ENCODE peak calls at places on chromosomes 13 and 19, in seven cellular contexts. E is gastrocnemius medialis; O is kidney epithelial cell; T is GM18507; M is naive thymus-derived CD8-positive, alpha-beta T cell; F is M059J; Z is stimulated activated CD4-positive, alpha-beta T cell treated with anti-CD3 and anti-CD28 coated beads, Interleukin-15, amount 100 ng/mL, for 24 hours. Q is an unnamed sample.

GRCh38 chr19:33406521-33407139 is 33.1 kb downstream of the CEBPG start:
- DNase-seq in O (no peak), E (peak), T (peak), M (peak), Z (peak), F (peak), Q (no peak)

GRCh38 chr19:7395793-7396192 is 47.1 kb downstream of the ARHGEF18 start:
- DNase-seq in Z (no peak), F (peak), M (no peak), E (no peak), T (no peak), O (no peak), Q (no peak)

GRCh38 chr19:42436006-42436405 is 6.7 kb downstream of the CXCL17 start:
- DNase-seq in M (no peak), E (no peak), O (no peak), Z (no peak), T (no peak), F (no peak), Q (no peak)

GRCh38 chr13:50592412-50593145 is 250.9 kb downstream of the DLEU7 start:
- DNase-seq in Z (no peak), M (no peak), O (peak), T (no peak), E (no peak), F (peak), Q (peak)

GRCh38 chr13:21014666-21015170 is 46.7 kb downstream of the LATS2 start:
- DNase-seq in Z (no peak), F (peak), O (peak), E (peak), T (no peak), M (no peak), Q (no peak)

GRCh38 chr13:33207616-33207964 is 78.0 kb downstream of the STARD13 start:
- DNase-seq in F (peak), E (no peak), M (no peak), Z (no peak), T (no peak), O (no peak), Q (no peak)

GRCh38 chr13:110455941-110456340 is 105.6 kb downstream of the RAB20 start:
- DNase-seq in Z (peak), E (peak), M (peak), O (peak), T (peak), F (peak), Q (no peak)

GRCh38 chr13:42494157-42494556 is 79.8 kb upstream of the TNFSF11 start:
- DNase-seq in M (no peak), O (no peak), E (no peak), F (peak), Z (no peak), T (no peak), Q (no peak)

GRCh38 chr13:74850893-74851292 is 631.1 kb downstream of the TBC1D4 start:
- DNase-seq in O (no peak), E (no peak), F (no peak), Z (no peak), T (no peak), M (no peak), Q (no peak)

Q was measured in non-pigmented ciliary epithelial cell.